ENCODE peak calls at places on chromosomes 5 and 9, in five cellular contexts. Y is PC-9; N is stimulated activated effector memory CD8-positive, alpha-beta T cell treated with anti-CD3 and anti-CD28 coated beads, Interleukin-12 subunit alpha, Interleukin-12 subunit beta, amount 100 ng/mL, for 72 hours; Q is stimulated activated CD8-positive, alpha-beta memory T cell treated with anti-CD3 and anti-CD28 coated beads, Interleukin-4, amount 100 ng/mL, for 24 hours; K is adrenal gland. U is an unnamed sample.

GRCh38 chr9:112705773-112706427 is 12.0 kb downstream of the INIP start:
- DNase-seq in Y (no peak), N (no peak), Q (no peak), K (peak; percentile 69), U (no peak)

GRCh38 chr5:69467442-69468225 is 25.0 kb upstream of the OCLN start:
- DNase-seq in Y (no peak), N (no peak), Q (no peak), K (no peak), U (no peak)

GRCh38 chr9:108052431-108053080 is 563.0 kb upstream of the KLF4 start:
- DNase-seq in Y (no peak), N (no peak), Q (no peak), K (no peak), U (no peak)

GRCh38 chr5:131536211-131536826 is 98.7 kb downstream of the RAPGEF6 start:
- DNase-seq in Y (no peak), N (no peak), Q (no peak), K (no peak), U (no peak)

GRCh38 chr9:134233022-134233421 is 68.7 kb upstream of the RNU6ATAC start:
- DNase-seq in Y (no peak), N (no peak), Q (no peak), K (no peak), U (no peak)

GRCh38 chr5:143086851-143087637 is 316.4 kb downstream of the NR3C1 start:
- DNase-seq in Y (peak; percentile 94), N (no peak), Q (no peak), K (peak; percentile 23), U (no peak)

GRCh38 chr9:77305622-77306365 is 128.5 kb downstream of the VPS13A start:
- DNase-seq in Y (no peak), N (no peak), Q (no peak), K (no peak), U (no peak)

GRCh38 chr5:83925321-83925877 is 204.7 kb upstream of the HAPLN1 start:
- DNase-seq in Y (no peak), N (no peak), Q (no peak), K (no peak), U (no peak)

GRCh38 chr9:130664191-130665028 is at the start of gene PRDM12:
- DNase-seq in Y (no peak), N (no peak), Q (no peak), K (no peak), U (no peak)

GRCh38 chr5:23446436-23446835 is 61.0 kb upstream of the PRDM9 start:
- DNase-seq in Y (no peak), N (no peak), Q (no peak), K (peak; percentile 10), U (no peak)

GRCh38 chr5:122639852-122640251 is 135.0 kb upstream of the SNX2 start:
- DNase-seq in Y (no peak), N (no peak), Q (no peak), K (no peak), U (no peak)

GRCh38 chr9:7560669-7561305 is 238.8 kb downstream of the DMAC1 start:
- DNase-seq in Y (no peak), N (no peak), Q (no peak), K (no peak), U (no peak)

GRCh38 chr9:37100317-37100716 is 20.1 kb upstream of the ZCCHC7 start:
- DNase-seq in Y (peak; percentile 70), N (no peak), Q (no peak), K (no peak), U (no peak)

GRCh38 chr5:72818866-72819534 is 2.5 kb downstream of the TNPO1 start:
- DNase-seq in Y (peak; percentile 40), N (peak; percentile 55), Q (peak; percentile 10), K (peak; percentile 60), U (peak; percentile 57)